ENCODE peak calls at places on chromosome 14, in nine cellular contexts. P is H54, B is heart right ventricle, M is RPMI7951, H is Peyer's patch, X is fibroblast of the aortic adventitia, Q is head of caudate nucleus, T is lower lobe of right lung, L is mucosa of descending colon. R is an unnamed sample.

GRCh38 chr14:103656758-103657133 is 27.7 kb downstream of the KLC1 start:
- DNase-seq in T (no peak), P (no peak), B (no peak), M (no peak), L (no peak), H (no peak), Q (no peak), X (no peak), R (no peak)

GRCh38 chr14:73786632-73786941 is 65.0 kb upstream of the PTGR2 start:
- DNase-seq in X (no peak), L (peak), H (no peak), Q (no peak), B (peak), M (peak), T (peak), P (no peak), R (no peak)

GRCh38 chr14:73712540-73713141 is 1.5 kb downstream of the PNMA1 start:
- DNase-seq in H (no peak), T (no peak), M (peak), X (peak), P (no peak), B (no peak), L (no peak), Q (peak), R (no peak)

GRCh38 chr14:95460647-95461478 is 55.6 kb downstream of the SYNE3 start:
- DNase-seq in M (no peak), L (no peak), Q (peak), H (no peak), B (no peak), T (no peak), P (peak), X (peak), R (no peak)

GRCh38 chr14:74583689-74584434 is 28.2 kb downstream of the LTBP2 start:
- DNase-seq in L (peak), Q (no peak), B (no peak), M (peak), P (peak), X (peak), H (no peak), T (no peak), R (no peak)

GRCh38 chr14:50173891-50174290 is 57.5 kb downstream of the SOS2 start:
- DNase-seq in M (peak), L (no peak), P (no peak), X (no peak), B (no peak), H (no peak), T (no peak), Q (no peak), R (no peak)

GRCh38 chr14:64974563-64974962 is 2.4 kb upstream of the RAB15 start:
- DNase-seq in H (no peak), B (no peak), L (no peak), M (no peak), P (no peak), T (no peak), X (no peak), Q (no peak), R (no peak)

GRCh38 chr14:59063259-59063658 is 125.2 kb upstream of the DAAM1 start:
- DNase-seq in L (no peak), B (no peak), H (no peak), X (no peak), Q (no peak), T (no peak), M (no peak), P (no peak), R (no peak)

GRCh38 chr14:90561031-90561430 is 164.2 kb downstream of the CALM1 start:
- DNase-seq in X (no peak), H (no peak), T (no peak), L (no peak), B (no peak), P (no peak), Q (no peak), M (no peak), R (no peak)

GRCh38 chr14:75968461-75968860 is 13.3 kb downstream of the TGFB3 start:
- DNase-seq in L (no peak), M (no peak), T (no peak), X (peak), B (no peak), Q (no peak), H (no peak), P (no peak), R (no peak)

GRCh38 chr14:75934998-75935628 is 46.7 kb downstream of the TGFB3 start:
- DNase-seq in Q (no peak), P (no peak), X (no peak), B (no peak), H (no peak), T (no peak), M (no peak), L (no peak), R (no peak)